ENCODE peak calls at places on chromosomes 3 and 15, in five cellular contexts. D is right lobe of liver, R is cardiac muscle cell, C is Peyer's patch, K is stomach. H is an unnamed sample. For H3K4me1 and H3K27me3, the result is how much of the 10 kb centered on the place peaks cover.

GRCh38 chr3:61650276-61650675 is 88.9 kb downstream of the PTPRG start:
- DNase-seq in D (no peak), R (no peak), C (peak), K (no peak), H (no peak)

GRCh38 chr3:127153506-127153815 is 39.5 kb upstream of the PRR23E start:
- DNase-seq in D (no peak), R (no peak), C (no peak), K (no peak), H (no peak)

GRCh38 chr15:38038659-38039442 is 104.4 kb downstream of the TMCO5A start:
- DNase-seq in D (no peak), R (no peak), C (no peak), K (no peak), H (no peak)

GRCh38 chr15:29821416-29822099 is 710 bp downstream of the TJP1 start:
- DNase-seq in D (peak), R (peak), C (peak), K (peak), H (no peak)

GRCh38 chr3:171772427-171773056 is 37.7 kb downstream of the PLD1 start:
- DNase-seq in D (no peak), R (peak), C (peak), K (peak), H (peak)

GRCh38 chr15:69141286-69141701 is 19.1 kb upstream of the GLCE start:
- DNase-seq in D (peak), R (no peak), C (peak), K (no peak), H (no peak)

GRCh38 chr15:66931768-66932633 is 133.4 kb upstream of the SMAD3 start:
- DNase-seq in D (peak), R (peak), C (peak), K (peak), H (no peak)

GRCh38 chr15:67444100-67444499 is 76.8 kb upstream of the C15orf61 start:
- DNase-seq in D (no peak), R (no peak), C (no peak), K (no peak), H (no peak)

DNA sequence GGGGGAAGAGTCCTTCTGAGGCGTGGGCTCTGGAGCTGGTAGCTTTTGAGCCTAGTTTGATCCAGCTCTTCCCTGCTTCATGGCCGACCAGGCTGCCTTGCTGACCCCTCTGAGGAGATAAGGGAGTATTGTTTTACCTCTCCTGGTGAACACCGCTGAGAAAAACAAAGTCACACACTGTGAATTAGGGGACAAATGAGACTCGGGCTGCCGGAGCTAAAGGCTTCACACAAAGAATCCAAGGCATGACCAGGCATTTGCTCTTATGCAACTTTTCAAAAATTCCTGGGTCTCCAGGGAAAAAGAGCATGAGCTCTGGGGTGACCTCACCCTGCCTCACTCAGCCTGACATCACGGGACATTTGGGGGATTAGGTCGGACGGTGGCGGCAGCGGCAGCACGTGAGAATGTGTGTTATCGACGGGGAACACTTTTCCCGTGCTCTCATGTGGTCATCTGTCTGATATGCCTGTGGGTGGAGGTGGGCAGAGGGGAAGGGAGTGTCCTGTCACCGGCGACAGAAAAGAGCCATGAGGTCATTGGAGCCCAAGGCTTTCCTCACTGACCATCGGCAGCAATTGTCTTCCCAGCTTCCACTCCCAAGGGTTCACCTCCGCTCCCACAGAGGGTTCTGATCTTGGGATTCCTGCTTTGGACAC is 61.0 kb downstream of the TMEM44 start:
- DNase-seq in D (peak), R (peak), C (peak), K (no peak), H (no peak)
- H3K4me3 ChIP-seq in D (no peak), R (no peak), C (no peak), K (no peak), H (no peak)

DNA sequence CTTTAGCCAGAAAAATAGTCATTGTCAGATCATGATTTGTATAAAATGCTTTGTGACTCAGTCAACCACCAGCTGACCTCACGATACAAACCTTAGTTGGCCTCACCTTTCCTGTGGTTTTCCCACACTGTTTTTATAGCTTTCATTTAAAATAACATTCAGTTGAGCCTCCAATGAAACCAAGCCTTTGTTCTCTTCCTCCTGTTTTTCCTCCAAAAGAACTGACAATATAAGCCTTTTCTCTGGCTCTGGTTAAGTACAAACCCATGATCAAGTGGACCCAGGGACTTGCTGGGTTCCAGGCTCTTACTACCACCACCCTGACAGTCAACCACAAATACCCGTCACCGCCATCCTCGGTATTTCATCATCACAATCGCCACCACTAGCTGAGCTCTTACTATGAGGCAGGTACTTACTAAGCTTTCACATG is 81.7 kb downstream of the TAMM41 start:
- DNase-seq in D (no peak), R (no peak), C (no peak), K (no peak), H (no peak)
- H3K4me1 ChIP-seq in D (under half), R (under half), C (under half), K (under half), H (under half)

DNA sequence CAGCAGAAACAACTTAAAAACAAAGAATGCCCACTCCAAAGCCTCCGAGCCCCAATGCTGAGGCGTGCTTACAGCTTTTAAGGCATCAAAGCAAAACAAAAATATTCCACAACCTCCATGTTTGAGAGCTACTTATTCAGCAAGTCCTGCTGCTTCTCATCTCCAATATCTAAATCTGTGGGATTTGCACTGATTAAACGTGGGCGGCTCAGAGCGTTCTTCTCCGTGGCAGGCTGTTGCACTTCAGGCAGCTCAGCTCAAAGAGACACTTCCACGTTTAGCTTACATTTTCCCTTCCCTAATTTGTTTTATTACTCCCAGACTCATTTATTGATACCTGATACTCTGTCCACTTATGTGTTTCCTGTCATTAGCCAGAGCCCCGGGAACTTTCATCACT is 282.6 kb upstream of the MCTP2 start:
- DNase-seq in D (no peak), R (no peak), C (no peak), K (no peak), H (no peak)
- H3K27me3 ChIP-seq in D (under half), R (half or more), C (under half), K (under half), H (under half)

GRCh38 chr3:115800489-115801080 is 177.3 kb downstream of the GAP43 start:
- DNase-seq in D (no peak), R (no peak), C (no peak), K (no peak), H (no peak)
- H3K4me3 ChIP-seq in D (no peak), R (no peak), C (no peak), K (no peak), H (no peak)

DNA sequence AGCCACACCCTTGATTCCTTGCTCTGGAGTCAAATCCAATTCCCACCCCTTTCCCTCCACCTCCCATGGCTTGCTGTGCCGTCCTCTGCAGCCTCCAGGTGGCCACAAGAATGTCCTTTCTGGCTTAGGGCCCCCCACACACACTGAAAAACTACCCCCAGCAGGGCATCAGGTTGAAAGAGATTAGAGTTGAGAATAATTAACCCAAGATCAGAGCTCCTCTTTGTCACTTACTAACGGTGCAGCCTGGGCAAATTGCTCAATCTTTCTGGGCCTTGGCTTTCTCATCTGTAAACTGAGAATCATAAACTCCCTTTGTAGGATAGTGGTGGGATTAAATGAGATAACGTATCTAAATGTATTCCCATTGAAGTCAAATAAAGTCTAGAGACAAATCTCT is 78.5 kb downstream of the MRPL46 start:
- DNase-seq in D (no peak), R (no peak), C (no peak), K (no peak), H (no peak)
- H3K4me1 ChIP-seq in D (under half), R (under half), C (under half), K (under half), H (under half)

GRCh38 chr15:98647026-98647773 is 1.1 kb upstream of the IGF1R start:
- DNase-seq in D (peak), R (peak), C (peak), K (peak), H (peak)
- H3K27me3 ChIP-seq in D (under half), R (under half), C (under half), K (under half), H (under half)

DNA sequence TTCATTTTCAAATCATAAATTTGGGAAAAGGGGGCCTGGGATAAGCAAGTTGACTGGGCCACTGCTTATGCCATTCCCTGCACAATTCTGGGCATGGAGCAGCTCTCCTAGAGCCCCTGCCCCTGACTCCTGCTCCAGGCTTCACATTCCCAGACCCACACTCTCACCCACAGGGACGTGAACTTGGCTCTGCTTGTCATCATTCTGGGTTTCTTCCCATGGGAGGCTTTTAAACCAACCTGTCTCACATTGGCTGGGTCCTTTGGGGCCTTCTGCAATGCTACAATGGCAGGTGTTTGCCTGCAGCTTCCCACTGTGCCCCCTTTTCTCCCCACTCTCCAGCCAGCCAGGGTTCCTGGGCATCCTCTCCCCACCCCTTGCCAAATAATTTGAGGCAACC is 49.1 kb downstream of the CYP19A1 start:
- DNase-seq in D (no peak), R (no peak), C (no peak), K (no peak), H (no peak)
- H3K4me3 ChIP-seq in D (no peak), R (no peak), C (no peak), K (no peak), H (no peak)

H was measured in CD4-positive, CD25-positive, alpha-beta regulatory T cell.